ENCODE peak calls at places on chromosomes 6 and 20, in four cellular contexts. L is HepG2, X is SK-N-SH, W is GM12878. Y is an unnamed sample.

GRCh38 chr6:167401525-167402194 is 76.8 kb downstream of the TTLL2 start:
- DNase-seq in W (no peak), L (no peak), X (no peak), Y (no peak)

GRCh38 chr6:167244991-167245390 is 46.1 kb upstream of the UNC93A start:
- DNase-seq in W (no peak), X (no peak), L (no peak), Y (no peak)

GRCh38 chr6:3316818-3317217 is 58.1 kb downstream of the PSMG4 start:
- DNase-seq in W (no peak), X (no peak), L (no peak), Y (no peak)

GRCh38 chr6:1461207-1461606 is 71.8 kb downstream of the FOXF2 start:
- DNase-seq in L (no peak), W (peak), X (no peak), Y (no peak)

GRCh38 chr6:30684386-30685156 is 1.9 kb downstream of the PPP1R18 start:
- DNase-seq in L (no peak), X (peak), W (no peak), Y (peak)

GRCh38 chr20:2872304-2873009 is 824 bp upstream of the PTPRA start:
- DNase-seq in L (peak), X (peak), W (peak), Y (peak)

GRCh38 chr6:89941031-89941775 is 46.9 kb downstream of the GJA10 start:
- DNase-seq in W (no peak), X (no peak), L (peak), Y (no peak)

GRCh38 chr6:223763-224162 is 68.5 kb upstream of the DUSP22 start:
- DNase-seq in X (no peak), L (no peak), W (no peak), Y (no peak)

GRCh38 chr20:50012282-50013263 is 29.8 kb downstream of the SNAI1 start:
- DNase-seq in L (no peak), W (no peak), X (peak), Y (no peak)

GRCh38 chr20:2101057-2101934 is at the start of gene STK35:
- DNase-seq in W (peak), L (no peak), X (peak), Y (peak)

GRCh38 chr20:62624719-62625455 is 17.4 kb upstream of the SLCO4A1 start:
- DNase-seq in X (no peak), L (no peak), W (no peak), Y (no peak)

GRCh38 chr6:114955363-114955762 is 612.5 kb upstream of the HS3ST5 start:
- DNase-seq in L (no peak), X (no peak), W (no peak), Y (no peak)

GRCh38 chr6:111347589-111347988 is 135.4 kb downstream of the REV3L start:
- DNase-seq in W (no peak), L (peak), X (no peak), Y (no peak)

GRCh38 chr6:52522655-52523054 is 54.2 kb downstream of the TRAM2 start:
- DNase-seq in X (no peak), W (no peak), L (no peak), Y (no peak)

GRCh38 chr20:60108397-60108796 is 150.2 kb downstream of the CDH26 start:
- DNase-seq in X (no peak), W (no peak), L (no peak), Y (no peak)

GRCh38 chr6:144106206-144106605 is 10.8 kb upstream of the SF3B5 start:
- DNase-seq in W (no peak), L (no peak), X (no peak), Y (no peak)

GRCh38 chr6:145569140-145569539 is 166.2 kb downstream of the EPM2A start:
- DNase-seq in L (no peak), W (no peak), X (no peak), Y (no peak)

GRCh38 chr6:150566486-150566885 is 33.2 kb upstream of the PLEKHG1 start:
- DNase-seq in W (no peak), X (no peak), L (no peak), Y (no peak)

GRCh38 chr6:148972481-148972880 is 225.7 kb downstream of the UST start:
- DNase-seq in X (no peak), L (peak), W (no peak), Y (no peak)

GRCh38 chr6:16758163-16758975 is 2.9 kb downstream of the ATXN1 start:
- DNase-seq in W (no peak), X (no peak), L (peak), Y (no peak)

GRCh38 chr20:48186447-48186846 is 401.2 kb upstream of the SULF2 start:
- DNase-seq in X (no peak), W (no peak), L (no peak), Y (no peak)

GRCh38 chr6:158042245-158042798 is 60.7 kb downstream of the SYNJ2 start:
- DNase-seq in W (no peak), X (peak), L (peak), Y (no peak)

GRCh38 chr6:35839019-35839418 is 33.9 kb downstream of the LHFPL5 start:
- DNase-seq in L (no peak), W (no peak), X (no peak), Y (no peak)

GRCh38 chr6:150894935-150895686 is 29.6 kb downstream of the MTHFD1L start:
- DNase-seq in X (peak), W (peak), L (peak), Y (no peak)

GRCh38 chr6:157975456-157975855 is 6.2 kb upstream of the SYNJ2 start:
- DNase-seq in X (no peak), W (no peak), L (no peak), Y (no peak)

GRCh38 chr6:20340459-20340858 is 61.2 kb upstream of the E2F3 start:
- DNase-seq in L (no peak), X (no peak), W (no peak), Y (no peak)

GRCh38 chr6:125057392-125058246 is 95.4 kb downstream of the RNF217 start:
- DNase-seq in L (peak), W (no peak), X (no peak), Y (no peak)

GRCh38 chr6:170583736-170584180 is 679 bp downstream of the PDCD2 start:
- DNase-seq in X (no peak), L (no peak), W (no peak), Y (no peak)

GRCh38 chr6:10487668-10488327 is 33.4 kb upstream of the GCNT2 start:
- DNase-seq in W (no peak), X (peak), L (no peak), Y (no peak)

GRCh38 chr6:159169193-159169555 is at the start of gene FNDC1:
- DNase-seq in X (peak), W (no peak), L (no peak), Y (peak)

GRCh38 chr6:139407718-139408222 is 33.3 kb upstream of the CITED2 start:
- DNase-seq in W (no peak), L (no peak), X (no peak), Y (no peak)

GRCh38 chr6:15316754-15317153 is 70.9 kb downstream of the JARID2 start:
- DNase-seq in X (no peak), W (no peak), L (peak), Y (no peak)

GRCh38 chr20:36308318-36308710 is 2.2 kb downstream of the DLGAP4 start:
- DNase-seq in X (no peak), L (no peak), W (no peak), Y (no peak)

GRCh38 chr6:291697-292505 is at the start of gene DUSP22:
- DNase-seq in L (peak), W (peak), X (peak), Y (peak)

DNA sequence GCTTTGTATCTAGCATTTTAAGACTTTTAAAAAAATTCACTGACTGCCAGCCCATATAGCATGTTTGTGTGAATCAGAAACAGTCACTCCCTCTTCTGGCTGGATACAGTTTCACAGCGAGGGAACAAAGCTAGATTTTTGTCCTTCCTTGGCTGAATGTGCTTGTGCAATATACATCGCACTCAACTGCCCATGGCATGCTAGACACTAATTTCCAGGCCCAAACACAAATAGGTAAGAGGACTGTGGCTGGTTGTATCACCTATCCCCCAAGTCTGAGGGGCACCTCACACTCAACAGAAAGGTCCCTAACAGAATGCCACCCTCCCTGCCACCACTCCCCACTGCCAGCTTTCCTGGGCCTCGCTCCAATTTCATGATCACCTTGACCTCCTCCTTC is 16.2 kb upstream of the BLCAP start:
- DNase-seq in L (peak), X (peak), W (no peak), Y (no peak)
- TF ChIP-seq TAF1 in L (no peak), X (no peak), W (no peak), Y (no peak)

GRCh38 chr6:121730616-121731015 is 295.2 kb downstream of the GJA1 start:
- DNase-seq in L (no peak), X (no peak), W (no peak), Y (no peak)
- TF ChIP-seq TAF1 in L (no peak), X (no peak), W (no peak), Y (no peak)

DNA sequence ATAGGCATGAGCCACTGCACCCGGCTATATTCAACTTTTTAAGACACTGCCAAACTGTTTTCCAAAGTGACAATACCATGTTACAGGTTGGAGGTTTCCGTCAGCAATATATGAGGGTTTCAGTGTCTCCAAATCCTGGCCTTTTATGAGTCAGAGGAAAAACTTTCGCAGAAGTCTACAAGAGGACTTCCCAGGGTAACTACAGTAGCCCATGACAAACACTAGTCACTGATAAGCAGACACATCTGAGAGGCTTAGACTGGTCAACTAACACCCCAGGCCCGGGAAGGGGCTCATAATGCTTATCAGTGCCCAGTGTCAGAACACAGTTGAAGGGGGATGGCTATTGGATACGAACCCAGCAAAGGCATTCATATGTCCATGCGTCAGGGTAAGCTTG is 85.4 kb downstream of the SOX4 start:
- DNase-seq in W (no peak), X (no peak), L (peak), Y (no peak)
- TF ChIP-seq TAF1 in W (no peak), X (no peak), L (no peak), Y (no peak)

DNA sequence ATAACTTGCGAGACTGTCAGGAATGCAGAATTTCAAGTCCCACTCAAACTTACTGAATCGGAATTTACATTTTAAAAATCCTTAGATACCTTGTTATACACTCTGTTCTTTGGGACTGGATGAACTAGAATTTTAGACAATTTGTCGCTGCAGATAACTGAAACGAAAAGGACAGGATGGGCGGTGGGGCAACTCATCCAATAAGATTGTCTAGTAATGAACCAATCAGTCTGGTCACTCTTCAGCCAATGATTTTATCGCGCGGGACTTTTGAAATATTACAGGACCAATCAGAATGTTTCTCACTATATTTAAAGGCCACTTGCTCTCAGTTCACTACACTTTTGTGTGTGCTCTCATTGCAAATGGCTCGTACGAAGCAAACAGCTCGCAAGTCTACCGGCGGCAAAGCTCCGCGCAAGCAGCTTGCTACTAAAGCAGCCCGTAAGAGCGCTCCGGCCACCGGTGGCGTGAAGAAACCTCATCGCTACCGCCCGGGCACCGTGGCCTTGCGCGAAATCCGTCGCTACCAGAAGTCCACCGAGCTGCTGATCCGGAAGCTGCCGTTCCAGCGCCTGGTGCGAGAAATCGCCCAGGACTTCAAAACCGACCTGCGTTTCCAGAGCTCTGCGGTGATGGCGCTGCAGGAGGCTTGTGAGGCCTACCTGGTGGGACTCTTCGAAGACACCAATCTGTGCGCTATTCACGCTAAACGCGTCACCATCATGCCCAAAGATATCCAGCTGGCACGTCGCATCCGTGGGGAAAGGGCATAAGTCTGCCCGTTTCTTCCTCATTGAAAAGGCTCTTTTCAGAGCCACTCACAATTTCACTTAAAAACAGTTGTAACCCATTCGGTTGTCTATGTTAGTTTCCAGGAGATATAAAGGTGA is 41.9 kb upstream of the HFE start:
- DNase-seq in L (peak), X (peak), W (peak), Y (no peak)
- TF ChIP-seq TAF1 in L (peak), X (peak), W (peak), Y (peak)

GRCh38 chr6:23414204-23414501 is 711.9 kb upstream of the NRSN1 start:
- DNase-seq in W (peak), X (peak), L (no peak), Y (no peak)
- TF ChIP-seq TAF1 in W (no peak), X (no peak), L (no peak), Y (no peak)

GRCh38 chr6:133648576-133648975 is 240.3 kb upstream of the TCF21 start:
- DNase-seq in W (no peak), X (no peak), L (no peak), Y (no peak)

GRCh38 chr6:133644548-133644947 is 244.4 kb upstream of the TCF21 start:
- DNase-seq in X (no peak), W (no peak), L (no peak), Y (no peak)

GRCh38 chr6:133641111-133641510 is 247.8 kb upstream of the TCF21 start:
- DNase-seq in W (no peak), X (no peak), L (no peak), Y (no peak)

GRCh38 chr6:133645000-133645619 is 243.8 kb upstream of the TCF21 start:
- DNase-seq in X (no peak), L (no peak), W (no peak), Y (no peak)

DNA sequence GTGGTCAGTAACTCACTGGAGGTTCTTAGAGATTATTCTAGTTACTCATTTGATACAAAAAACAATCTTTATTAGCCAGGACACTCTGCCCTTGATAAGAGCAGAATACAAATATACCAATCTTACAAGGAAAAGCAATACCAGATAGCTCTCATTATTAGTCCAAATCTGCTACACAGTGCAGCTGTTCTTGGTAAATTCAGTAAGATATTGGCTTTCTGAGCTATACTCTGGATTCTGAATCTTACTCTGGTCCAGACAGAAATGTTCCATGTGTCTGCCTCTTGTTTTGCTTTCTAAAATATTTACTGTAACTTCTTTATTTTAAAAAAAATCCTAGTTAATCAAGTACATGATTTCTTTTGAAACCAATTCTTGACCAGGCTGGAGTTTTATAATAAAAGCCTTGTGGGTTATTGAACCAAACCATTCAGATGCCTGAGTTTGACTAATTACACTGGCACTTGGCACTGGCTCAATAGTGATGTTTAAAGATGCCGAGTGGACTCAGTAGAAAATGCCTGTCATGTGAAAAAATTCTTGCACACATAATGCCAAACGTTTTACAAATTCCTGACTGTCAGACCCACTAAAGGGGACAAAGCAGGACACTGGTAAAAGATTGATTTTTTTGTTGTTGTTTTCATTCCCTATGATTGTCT is 242.8 kb upstream of the TCF21 start:
- DNase-seq in X (no peak), L (no peak), W (no peak), Y (no peak)
- TF ChIP-seq TAF1 in X (no peak), L (no peak), W (no peak), Y (no peak)

GRCh38 chr6:81752084-81752968 is at the start of gene TENT5A:
- DNase-seq in L (peak), W (no peak), X (peak), Y (peak)

GRCh38 chr6:81750201-81750600 is 2.3 kb downstream of the TENT5A start:
- DNase-seq in L (no peak), X (no peak), W (no peak), Y (no peak)

GRCh38 chr6:81752969-81753708 is 658 bp upstream of the TENT5A start:
- DNase-seq in L (peak), W (no peak), X (peak), Y (peak)

GRCh38 chr6:81750660-81751387 is 1.7 kb downstream of the TENT5A start:
- DNase-seq in W (no peak), X (no peak), L (no peak), Y (no peak)

DNA sequence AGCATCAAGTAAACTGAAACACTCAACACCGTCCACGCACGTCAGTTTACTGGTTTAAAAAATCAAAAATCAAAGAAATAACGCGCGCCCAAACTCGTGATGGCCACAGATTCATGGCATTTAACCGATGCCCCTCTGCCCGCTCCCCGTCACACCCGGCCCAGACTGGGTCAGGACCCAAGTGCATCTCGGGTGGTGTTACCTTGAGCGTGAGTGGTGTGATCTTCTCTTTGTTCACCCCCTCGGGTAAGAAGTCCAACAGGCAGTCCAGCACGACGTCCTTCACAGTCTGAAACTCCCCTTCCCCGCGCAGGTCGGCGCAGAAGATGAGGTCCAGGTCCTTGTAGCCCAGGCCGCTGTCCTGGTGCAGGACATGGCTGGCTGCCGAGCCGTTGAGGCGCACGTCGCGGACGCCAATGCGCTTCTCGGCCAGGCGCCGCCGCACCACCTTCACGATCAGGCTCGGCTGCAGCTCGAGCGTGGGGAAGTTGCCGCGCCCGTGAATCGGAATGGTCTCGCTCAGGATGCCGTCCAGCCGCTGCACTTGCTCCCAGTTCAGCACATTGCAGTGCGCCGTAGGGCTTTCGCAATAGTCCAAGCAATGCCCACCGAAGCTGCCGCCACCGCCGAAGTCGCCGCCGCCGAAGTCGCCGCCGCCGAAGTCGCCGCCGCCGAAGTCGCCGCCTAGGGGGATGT is 945 bp downstream of the TENT5A start:
- DNase-seq in X (no peak), L (peak), W (no peak), Y (no peak)
- TF ChIP-seq TAF1 in X (no peak), L (peak), W (no peak), Y (no peak)

GRCh38 chr20:61252601-61253263 is 671 bp downstream of the CDH4 start:
- DNase-seq in L (no peak), W (no peak), X (peak), Y (no peak)
- TF ChIP-seq TAF1 in L (no peak), W (no peak), X (no peak), Y (no peak)

GRCh38 chr20:45816951-45817651 is 4.7 kb downstream of the UBE2C start:
- DNase-seq in X (no peak), W (no peak), L (no peak), Y (no peak)
- TF ChIP-seq TAF1 in X (no peak), W (no peak), L (no peak), Y (no peak)